ENCODE peak calls at places on chromosomes 2 and 18, in ten cellular contexts. H is GM23248; Y is adrenal gland; B is PC-3; M is IMR-90; E is effector memory CD4-positive, alpha-beta T cell; R is CD4-positive, alpha-beta memory T cell; L is upper lobe of left lung; K is testis; P is GM23338. F is an unnamed sample.

GRCh38 chr2:140836826-140837225 is 1294.0 kb downstream of the LRP1B start:
- DNase-seq in K (no peak), L (no peak), R (no peak), H (no peak), Y (no peak), P (no peak), E (no peak), M (peak; percentile 54), B (no peak), F (no peak)

GRCh38 chr2:240611601-240612210 is 13.6 kb upstream of the GPR35 start:
- DNase-seq in L (no peak), K (no peak), B (no peak), H (no peak), M (no peak), Y (no peak), R (peak; percentile 32), E (no peak), P (no peak), F (no peak)

GRCh38 chr2:207746131-207746530 is 23.6 kb downstream of the FZD5 start:
- DNase-seq in H (peak; percentile 85), E (no peak), M (peak; percentile 79), K (peak; percentile 71), Y (peak; percentile 57), L (no peak), B (peak; percentile 75), R (peak; percentile 37), P (peak; percentile 85), F (peak; percentile 76)

GRCh38 chr18:48893061-48893558 is 57.7 kb downstream of the SMAD7 start:
- DNase-seq in B (no peak), E (no peak), Y (no peak), H (no peak), L (no peak), M (no peak), P (no peak), R (no peak), K (no peak), F (peak; percentile 48)

GRCh38 chr2:173898178-173898668 is 67.0 kb downstream of the SP3 start:
- DNase-seq in K (no peak), Y (no peak), H (no peak), P (no peak), E (no peak), R (no peak), B (no peak), M (no peak), L (no peak), F (no peak)

GRCh38 chr2:70750320-70750719 is 17.7 kb downstream of the ADD2 start:
- DNase-seq in B (no peak), H (no peak), Y (no peak), K (no peak), P (no peak), L (no peak), R (no peak), M (no peak), E (no peak), F (no peak)

GRCh38 chr18:2223859-2224258 is 347.4 kb downstream of the METTL4 start:
- DNase-seq in P (peak; percentile 69), L (no peak), H (peak; percentile 30), B (peak; percentile 70), Y (peak; percentile 25), E (no peak), M (peak; percentile 6), R (no peak), K (peak; percentile 69), F (peak; percentile 71)

GRCh38 chr2:70574102-70574501 is 20.5 kb upstream of the TGFA start:
- DNase-seq in Y (no peak), P (no peak), K (no peak), E (no peak), R (no peak), H (no peak), M (no peak), L (no peak), B (no peak), F (no peak)

GRCh38 chr2:135916232-135916631 is 40.0 kb upstream of the MCM6 start:
- DNase-seq in Y (no peak), K (no peak), H (peak; percentile 51), L (no peak), B (peak; percentile 76), M (peak; percentile 40), E (no peak), R (no peak), P (peak; percentile 50), F (no peak)

GRCh38 chr2:112879491-112880041 is 31.4 kb upstream of the IL37 start:
- DNase-seq in R (no peak), P (no peak), L (peak; percentile 44), E (no peak), H (no peak), Y (no peak), M (no peak), B (no peak), K (no peak), F (no peak)

GRCh38 chr18:62732631-62733030 is 17.3 kb downstream of the PHLPP1 start:
- DNase-seq in L (no peak), E (no peak), B (no peak), M (no peak), Y (no peak), R (no peak), K (no peak), H (no peak), P (no peak), F (no peak)

GRCh38 chr2:7180641-7181370 is 263.6 kb downstream of the RNF144A start:
- DNase-seq in L (no peak), K (peak; percentile 60), E (no peak), B (peak; percentile 95), R (no peak), P (peak; percentile 8), Y (no peak), H (peak; percentile 72), M (no peak), F (no peak)

GRCh38 chr18:34039194-34039593 is 185.5 kb downstream of the NOL4 start:
- DNase-seq in L (no peak), R (no peak), M (no peak), P (peak; percentile 30), E (no peak), H (no peak), B (no peak), K (no peak), Y (no peak), F (no peak)

GRCh38 chr18:77112161-77112801 is 20.3 kb downstream of the MBP start:
- DNase-seq in B (no peak), M (no peak), H (no peak), L (peak; percentile 71), P (peak; percentile 29), E (no peak), K (no peak), R (no peak), Y (peak; percentile 15), F (peak; percentile 46)
- H3K27ac ChIP-seq in B (no peak overlapping the region), M (no peak overlapping the region), H (no peak overlapping the region), L (peak overlapping the region; percentile 94), P (no peak overlapping the region), E (peak overlapping the region; percentile 34), K (no peak overlapping the region), R (peak overlapping the region; percentile 17), Y (peak overlapping the region; percentile 56), F (no peak overlapping the region)

GRCh38 chr2:25617948-25618646 is 55.3 kb downstream of the DTNB start:
- DNase-seq in M (peak; percentile 92), L (no peak), B (peak; percentile 77), K (no peak), E (no peak), R (no peak), P (no peak), Y (no peak), H (peak; percentile 85), F (no peak)
- H3K4me1 ChIP-seq in M (peaks cover 4% of the 10 kb centered on the region), L (no peaks in the 10 kb centered on the region), B (peaks cover 23% of the 10 kb centered on the region), K (peaks cover 13% of the 10 kb centered on the region), E (no peaks in the 10 kb centered on the region), R (no peaks in the 10 kb centered on the region), P (peaks cover 21% of the 10 kb centered on the region), Y (peaks cover 7% of the 10 kb centered on the region), H (peaks cover 17% of the 10 kb centered on the region), F (peaks cover 9% of the 10 kb centered on the region)

GRCh38 chr2:46270384-46270783 is 26.8 kb upstream of the EPAS1 start:
- DNase-seq in P (no peak), H (peak; percentile 30), M (peak; percentile 35), E (no peak), Y (no peak), L (no peak), R (no peak), B (no peak), K (no peak), F (no peak)

GRCh38 chr2:46275995-46276394 is 21.2 kb upstream of the EPAS1 start:
- DNase-seq in L (peak; percentile 86), R (no peak), P (peak; percentile 74), E (no peak), K (peak; percentile 38), H (peak; percentile 7), Y (peak; percentile 60), M (no peak), B (no peak), F (peak; percentile 86)

GRCh38 chr2:46276652-46277051 is 20.6 kb upstream of the EPAS1 start:
- DNase-seq in M (peak; percentile 20), B (no peak), E (no peak), K (no peak), P (no peak), L (no peak), R (no peak), Y (no peak), H (peak; percentile 49), F (peak; percentile 39)

GRCh38 chr2:46273225-46273863 is 23.9 kb upstream of the EPAS1 start:
- DNase-seq in R (no peak), H (no peak), M (no peak), P (no peak), L (no peak), K (no peak), B (no peak), E (no peak), Y (no peak), F (no peak)

GRCh38 chr2:46273919-46274318 is 23.3 kb upstream of the EPAS1 start:
- DNase-seq in Y (no peak), B (no peak), E (no peak), M (no peak), L (no peak), P (no peak), K (no peak), R (no peak), H (no peak), F (peak; percentile 22)
- H3K27ac ChIP-seq in Y (no peak overlapping the region), B (no peak overlapping the region), E (no peak overlapping the region), M (no peak overlapping the region), L (peak overlapping the region; percentile 69), P (no peak overlapping the region), K (no peak overlapping the region), R (no peak overlapping the region), H (no peak overlapping the region), F (no peak overlapping the region)

GRCh38 chr2:157840568-157841156 is 35.5 kb downstream of the ACVR1 start:
- DNase-seq in B (no peak), E (no peak), P (no peak), Y (no peak), M (peak; percentile 39), K (peak; percentile 15), L (peak; percentile 45), R (no peak), H (no peak), F (no peak)

GRCh38 chr2:157845081-157845480 is 31.0 kb downstream of the ACVR1 start:
- DNase-seq in E (no peak), Y (no peak), M (no peak), B (no peak), K (no peak), P (no peak), R (no peak), H (no peak), L (no peak), F (no peak)

GRCh38 chr2:157841485-157841884 is 34.6 kb downstream of the ACVR1 start:
- DNase-seq in Y (no peak), E (no peak), M (no peak), L (no peak), R (no peak), P (no peak), B (no peak), K (no peak), H (no peak), F (no peak)

GRCh38 chr2:157842106-157842879 is 33.8 kb downstream of the ACVR1 start:
- DNase-seq in R (no peak), L (no peak), K (no peak), M (no peak), P (no peak), B (no peak), Y (no peak), H (no peak), E (no peak), F (no peak)

GRCh38 chr2:157843935-157844334 is 32.2 kb downstream of the ACVR1 start:
- DNase-seq in M (no peak), Y (no peak), B (no peak), R (no peak), H (no peak), K (no peak), P (no peak), L (peak; percentile 15), E (no peak), F (no peak)
- H3K4me1 ChIP-seq in M (peaks cover 20% of the 10 kb centered on the region), Y (peaks cover 38% of the 10 kb centered on the region), B (peaks cover 18% of the 10 kb centered on the region), R (no peaks in the 10 kb centered on the region), H (peaks cover 21% of the 10 kb centered on the region), K (no peaks in the 10 kb centered on the region), P (peaks cover 34% of the 10 kb centered on the region), L (peaks cover 20% of the 10 kb centered on the region), E (no peaks in the 10 kb centered on the region), F (peaks cover 9% of the 10 kb centered on the region)

F was measured in endodermal cell.